ENCODE peak calls at places on chromosomes 13 and 19, in four cellular contexts. X, Q, H and U are unnamed samples.

GRCh38 chr13:109665781-109666249 is 120.6 kb downstream of the IRS2 start:
- DNase-seq in X (no peak), Q (no peak), H (no peak), U (no peak)

GRCh38 chr13:46297338-46297737 is 85.6 kb downstream of the LRRC63 start:
- DNase-seq in X (no peak), Q (no peak), H (no peak), U (no peak)

GRCh38 chr13:24071423-24072075 is 89.0 kb upstream of the SPATA13 start:
- DNase-seq in X (no peak), Q (no peak), H (no peak), U (no peak)

GRCh38 chr13:79631260-79631659 is 150.3 kb downstream of the NDFIP2 start:
- DNase-seq in X (no peak), Q (no peak), H (no peak), U (no peak)

GRCh38 chr13:48500652-48501197 is 32.2 kb downstream of the RCBTB2 start:
- DNase-seq in X (no peak), Q (no peak), H (no peak), U (no peak)

GRCh38 chr13:75101997-75102720 is 379.8 kb downstream of the TBC1D4 start:
- DNase-seq in X (no peak), Q (no peak), H (no peak), U (no peak)

GRCh38 chr13:41533266-41533665 is 75.9 kb downstream of the RGCC start:
- DNase-seq in X (no peak), Q (no peak), H (no peak), U (no peak)

GRCh38 chr19:51462276-51462675 is 4.0 kb upstream of the SIGLEC8 start:
- DNase-seq in X (no peak), Q (no peak), H (no peak), U (peak)

GRCh38 chr19:51490676-51491075 is 10.9 kb downstream of the SIGLEC12 start:
- DNase-seq in X (no peak), Q (no peak), H (no peak), U (no peak)

GRCh38 chr13:106561551-106562170 is 6.3 kb downstream of the ARGLU1 start:
- DNase-seq in X (no peak), Q (no peak), H (no peak), U (peak)

GRCh38 chr13:110475550-110476219 is 85.8 kb downstream of the RAB20 start:
- DNase-seq in X (no peak), Q (no peak), H (no peak), U (peak)

GRCh38 chr13:52029569-52029968 is 5.1 kb downstream of the UTP14C start:
- DNase-seq in X (no peak), Q (no peak), H (no peak), U (no peak)

GRCh38 chr19:35125270-35125717 is 9.6 kb downstream of the LGI4 start:
- DNase-seq in X (no peak), Q (no peak), H (no peak), U (no peak)

GRCh38 chr19:2661615-2662014 is 40.9 kb downstream of the GNG7 start:
- DNase-seq in X (no peak), Q (no peak), H (no peak), U (no peak)

GRCh38 chr13:108269601-108270328 is at the start of gene TNFSF13B:
- DNase-seq in X (no peak), Q (no peak), H (no peak), U (peak)

GRCh38 chr13:47747901-47748300 is 253.2 kb downstream of the SUCLA2 start:
- DNase-seq in X (no peak), Q (no peak), H (no peak), U (no peak)

GRCh38 chr19:51681286-51681956 is 11.7 kb upstream of the SPACA6 start:
- DNase-seq in X (no peak), Q (no peak), H (no peak), U (no peak)

GRCh38 chr19:44752816-44753618 is 4.5 kb downstream of the BCL3 start:
- DNase-seq in X (peak), Q (peak), H (peak), U (peak)

GRCh38 chr13:78241278-78241919 is 322.8 kb upstream of the EDNRB start:
- DNase-seq in X (no peak), Q (no peak), H (no peak), U (peak)

GRCh38 chr19:29380581-29380980 is 145.2 kb upstream of the VSTM2B start:
- DNase-seq in X (no peak), Q (no peak), H (no peak), U (peak)

GRCh38 chr13:21583496-21583895 is 20.5 kb downstream of the MICU2 start:
- DNase-seq in X (no peak), Q (no peak), H (no peak), U (no peak)

GRCh38 chr19:29378126-29378525 is 147.7 kb upstream of the VSTM2B start:
- DNase-seq in X (no peak), Q (no peak), H (no peak), U (no peak)

GRCh38 chr13:97133554-97133953 is 88.6 kb upstream of the MBNL2 start:
- DNase-seq in X (no peak), Q (no peak), H (no peak), U (no peak)

GRCh38 chr13:96020155-96020575 is 33.0 kb downstream of the UGGT2 start:
- DNase-seq in X (no peak), Q (peak), H (no peak), U (no peak)

GRCh38 chr19:55325172-55325571 is at the start of gene TMEM150B:
- DNase-seq in X (no peak), Q (no peak), H (no peak), U (no peak)

GRCh38 chr13:49020940-49021548 is 45.3 kb downstream of the FNDC3A start:
- DNase-seq in X (no peak), Q (no peak), H (no peak), U (no peak)

GRCh38 chr19:54916822-54917221 is 10.9 kb downstream of the NCR1 start:
- DNase-seq in X (no peak), Q (no peak), H (no peak), U (peak)

GRCh38 chr13:112341446-112341845 is 34.7 kb upstream of the SPACA7 start:
- DNase-seq in X (no peak), Q (no peak), H (no peak), U (no peak)

GRCh38 chr13:89968468-89968867 is 1379.0 kb upstream of the MIR17HG start:
- DNase-seq in X (no peak), Q (no peak), H (no peak), U (no peak)

GRCh38 chr13:23855360-23855759 is 33.8 kb downstream of the MIPEP start:
- DNase-seq in X (no peak), Q (no peak), H (no peak), U (no peak)

GRCh38 chr19:48614436-48615144 is at the start of gene FAM83E:
- DNase-seq in X (no peak), Q (no peak), H (no peak), U (no peak)

GRCh38 chr19:17448190-17448967 is at the start of gene TMEM221:
- DNase-seq in X (no peak), Q (no peak), H (peak), U (peak)

GRCh38 chr13:99361197-99361596 is 54.0 kb upstream of the GPR183 start:
- DNase-seq in X (no peak), Q (no peak), H (no peak), U (no peak)

GRCh38 chr13:47298506-47298905 is 401.7 kb upstream of the HTR2A start:
- DNase-seq in X (no peak), Q (no peak), H (no peak), U (no peak)

GRCh38 chr19:57905258-57905657 is 11.1 kb downstream of the ZNF417 start:
- DNase-seq in X (no peak), Q (no peak), H (no peak), U (no peak)